ENCODE peak calls at places on chromosomes 6 and 20, in six cellular contexts. One of them, this sample, is unnamed.

GRCh38 chr20:35145141-35145564 is 2.0 kb downstream of the EDEM2 start:
- DNase-seq in fibroblast of pulmonary artery: peak
- DNase-seq in fibroblast of the aortic adventitia: peak
- DNase-seq in neural progenitor cell: peak
- DNase-seq in AG04449: peak
- DNase-seq in K562: peak
- DNase-seq in this sample: peak

GRCh38 chr6:135651964-135652755 is 154.6 kb upstream of the AHI1 start:
- DNase-seq in fibroblast of the aortic adventitia: no peak
- DNase-seq in K562: no peak
- DNase-seq in fibroblast of pulmonary artery: no peak
- DNase-seq in neural progenitor cell: peak
- DNase-seq in AG04449: no peak
- DNase-seq in this sample: no peak

GRCh38 chr6:72856801-72857200 is 234.9 kb downstream of the KCNQ5 start:
- DNase-seq in fibroblast of the aortic adventitia: no peak
- DNase-seq in K562: no peak
- DNase-seq in fibroblast of pulmonary artery: no peak
- DNase-seq in neural progenitor cell: no peak
- DNase-seq in AG04449: no peak
- DNase-seq in this sample: no peak

GRCh38 chr6:31202259-31203166 is 32.0 kb upstream of the POU5F1 start:
- DNase-seq in fibroblast of the aortic adventitia: no peak
- DNase-seq in K562: no peak
- DNase-seq in AG04449: no peak
- DNase-seq in neural progenitor cell: no peak
- DNase-seq in fibroblast of pulmonary artery: no peak
- DNase-seq in this sample: peak

GRCh38 chr6:167799033-167799933 is 27.4 kb upstream of the AFDN start:
- DNase-seq in fibroblast of the aortic adventitia: no peak
- DNase-seq in AG04449: no peak
- DNase-seq in K562: no peak
- DNase-seq in neural progenitor cell: no peak
- DNase-seq in fibroblast of pulmonary artery: peak
- DNase-seq in this sample: peak

GRCh38 chr6:112087136-112087908 is at the start of the genes FAM229B and TUBE1:
- DNase-seq in AG04449: peak
- DNase-seq in neural progenitor cell: peak
- DNase-seq in fibroblast of pulmonary artery: peak
- DNase-seq in fibroblast of the aortic adventitia: peak
- DNase-seq in K562: peak
- DNase-seq in this sample: peak

GRCh38 chr20:37804584-37805566 is 98.1 kb upstream of the VSTM2L start:
- DNase-seq in neural progenitor cell: no peak
- DNase-seq in AG04449: no peak
- DNase-seq in fibroblast of the aortic adventitia: peak
- DNase-seq in fibroblast of pulmonary artery: no peak
- DNase-seq in K562: no peak
- DNase-seq in this sample: no peak

GRCh38 chr6:159982726-159983506 is 14.0 kb downstream of the IGF2R start:
- DNase-seq in fibroblast of the aortic adventitia: peak
- DNase-seq in AG04449: no peak
- DNase-seq in K562: no peak
- DNase-seq in neural progenitor cell: no peak
- DNase-seq in fibroblast of pulmonary artery: peak
- DNase-seq in this sample: no peak

GRCh38 chr6:131013495-131013894 is 49.5 kb downstream of the EPB41L2 start:
- DNase-seq in neural progenitor cell: no peak
- DNase-seq in K562: no peak
- DNase-seq in fibroblast of the aortic adventitia: peak
- DNase-seq in AG04449: peak
- DNase-seq in fibroblast of pulmonary artery: peak
- DNase-seq in this sample: no peak

GRCh38 chr6:112649853-112650252 is 302.7 kb downstream of the RFPL4B start:
- DNase-seq in AG04449: no peak
- DNase-seq in neural progenitor cell: no peak
- DNase-seq in fibroblast of the aortic adventitia: no peak
- DNase-seq in fibroblast of pulmonary artery: no peak
- DNase-seq in K562: no peak
- DNase-seq in this sample: no peak

GRCh38 chr6:155093430-155093829 is 98.3 kb downstream of the TIAM2 start:
- DNase-seq in neural progenitor cell: no peak
- DNase-seq in K562: no peak
- DNase-seq in fibroblast of pulmonary artery: no peak
- DNase-seq in fibroblast of the aortic adventitia: no peak
- DNase-seq in AG04449: no peak
- DNase-seq in this sample: no peak

GRCh38 chr20:62285722-62286121 is 17.1 kb upstream of the ADRM1 start:
- DNase-seq in fibroblast of pulmonary artery: no peak
- DNase-seq in AG04449: no peak
- DNase-seq in K562: no peak
- DNase-seq in fibroblast of the aortic adventitia: no peak
- DNase-seq in neural progenitor cell: no peak
- DNase-seq in this sample: no peak

GRCh38 chr6:43877463-43878126 is 107.6 kb downstream of the VEGFA start:
- DNase-seq in AG04449: no peak
- DNase-seq in fibroblast of the aortic adventitia: no peak
- DNase-seq in fibroblast of pulmonary artery: no peak
- DNase-seq in K562: peak
- DNase-seq in neural progenitor cell: no peak
- DNase-seq in this sample: no peak

GRCh38 chr20:53494753-53495152 is 98.9 kb downstream of the ZNF217 start:
- DNase-seq in K562: no peak
- DNase-seq in fibroblast of the aortic adventitia: no peak
- DNase-seq in AG04449: no peak
- DNase-seq in neural progenitor cell: no peak
- DNase-seq in fibroblast of pulmonary artery: no peak
- DNase-seq in this sample: no peak

GRCh38 chr6:106470316-106470715 is 109.8 kb downstream of the CRYBG1 start:
- DNase-seq in fibroblast of the aortic adventitia: peak
- DNase-seq in neural progenitor cell: no peak
- DNase-seq in fibroblast of pulmonary artery: no peak
- DNase-seq in AG04449: no peak
- DNase-seq in K562: no peak
- DNase-seq in this sample: no peak

DNA sequence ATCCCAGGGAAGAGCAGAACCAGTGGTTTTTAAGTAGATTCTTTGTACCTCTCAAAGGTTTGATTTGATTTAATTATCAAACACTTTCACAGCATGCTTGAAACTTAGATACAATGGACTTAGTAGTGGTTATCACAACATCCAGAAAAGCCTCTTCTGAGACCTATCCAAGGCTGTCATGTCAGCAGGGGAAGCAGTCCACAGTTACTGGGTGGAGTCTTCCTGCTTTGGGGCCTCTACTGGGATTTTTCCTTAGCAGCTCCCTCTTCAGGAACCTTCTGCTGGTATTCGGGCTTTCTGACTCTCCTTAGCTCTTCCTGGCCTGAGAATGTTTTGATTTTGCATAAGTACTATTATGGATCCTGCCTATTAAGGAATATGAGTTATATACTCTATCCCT is 36.0 kb downstream of the ARFGEF2 start:
- DNase-seq in fibroblast of pulmonary artery: peak
- DNase-seq in K562: no peak
- DNase-seq in neural progenitor cell: no peak
- DNase-seq in fibroblast of the aortic adventitia: peak
- DNase-seq in AG04449: no peak
- DNase-seq in this sample: no peak
- TF ChIP-seq CTCF in fibroblast of pulmonary artery: peak
- TF ChIP-seq CTCF in K562: no peak
- TF ChIP-seq CTCF in neural progenitor cell: no peak
- TF ChIP-seq CTCF in fibroblast of the aortic adventitia: peak
- TF ChIP-seq CTCF in AG04449: no peak
- TF ChIP-seq CTCF in this sample: no peak

GRCh38 chr6:17156112-17156921 is 54.5 kb downstream of the STMND1 start:
- DNase-seq in K562: peak
- DNase-seq in fibroblast of pulmonary artery: peak
- DNase-seq in fibroblast of the aortic adventitia: peak
- DNase-seq in AG04449: peak
- DNase-seq in neural progenitor cell: peak
- DNase-seq in this sample: peak
- TF ChIP-seq CTCF in K562: peak
- TF ChIP-seq CTCF in fibroblast of pulmonary artery: peak
- TF ChIP-seq CTCF in fibroblast of the aortic adventitia: peak
- TF ChIP-seq CTCF in AG04449: peak
- TF ChIP-seq CTCF in neural progenitor cell: peak
- TF ChIP-seq CTCF in this sample: peak

GRCh38 chr6:132650413-132650812 is 8.6 kb downstream of the TAAR1 start:
- DNase-seq in K562: no peak
- DNase-seq in AG04449: no peak
- DNase-seq in neural progenitor cell: no peak
- DNase-seq in fibroblast of the aortic adventitia: no peak
- DNase-seq in fibroblast of pulmonary artery: no peak
- DNase-seq in this sample: no peak
- TF ChIP-seq CTCF in K562: no peak
- TF ChIP-seq CTCF in AG04449: no peak
- TF ChIP-seq CTCF in neural progenitor cell: no peak
- TF ChIP-seq CTCF in fibroblast of the aortic adventitia: no peak
- TF ChIP-seq CTCF in fibroblast of pulmonary artery: no peak
- TF ChIP-seq CTCF in this sample: no peak

DNA sequence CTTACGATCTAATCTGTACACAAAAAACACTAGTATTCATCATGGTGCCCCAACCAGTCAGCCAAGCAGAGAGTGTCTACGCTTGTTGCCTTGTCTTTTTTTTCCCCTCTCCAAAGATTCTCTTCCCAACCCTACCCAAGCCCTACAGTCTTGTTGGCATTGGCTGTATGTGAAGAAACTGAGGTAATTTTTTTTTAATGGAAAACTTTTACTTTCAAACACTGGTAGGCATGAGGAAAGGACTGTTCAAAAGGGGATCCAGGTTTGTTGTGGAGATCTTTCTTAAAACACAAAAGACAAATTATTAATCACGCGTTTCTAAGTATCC is 89.2 kb upstream of the PRSS16 start:
- DNase-seq in neural progenitor cell: no peak
- DNase-seq in fibroblast of pulmonary artery: no peak
- DNase-seq in fibroblast of the aortic adventitia: no peak
- DNase-seq in K562: no peak
- DNase-seq in AG04449: no peak
- DNase-seq in this sample: no peak
- TF ChIP-seq CTCF in neural progenitor cell: no peak
- TF ChIP-seq CTCF in fibroblast of pulmonary artery: no peak
- TF ChIP-seq CTCF in fibroblast of the aortic adventitia: no peak
- TF ChIP-seq CTCF in K562: no peak
- TF ChIP-seq CTCF in AG04449: no peak
- TF ChIP-seq CTCF in this sample: no peak

GRCh38 chr6:149723262-149723661 is 5.4 kb upstream of the LATS1 start:
- DNase-seq in AG04449: no peak
- DNase-seq in K562: no peak
- DNase-seq in fibroblast of pulmonary artery: no peak
- DNase-seq in neural progenitor cell: no peak
- DNase-seq in fibroblast of the aortic adventitia: no peak
- DNase-seq in this sample: no peak
- TF ChIP-seq CTCF in AG04449: no peak
- TF ChIP-seq CTCF in K562: no peak
- TF ChIP-seq CTCF in fibroblast of pulmonary artery: no peak
- TF ChIP-seq CTCF in neural progenitor cell: no peak
- TF ChIP-seq CTCF in fibroblast of the aortic adventitia: no peak
- TF ChIP-seq CTCF in this sample: no peak

This sample was measured in Calu3.